ENCODE peak calls at places on chromosomes 4 and X, in six cellular contexts. One of them, this sample, is unnamed.

GRCh38 chrX:25191403-25191802 is 175.6 kb upstream of the ARX start:
- DNase-seq in GF-D8: no peak
- DNase-seq in NCI-H748 treated with DMSO at 0.1 percent for 48 hours: no peak
- DNase-seq in anterior cingulate cortex: no peak
- DNase-seq in lung microvascular endothelial cell: no peak
- DNase-seq in OCI-LY7: no peak
- DNase-seq in this sample: no peak

GRCh38 chrX:45872480-45872879 is 671.8 kb upstream of the DIPK2B start:
- DNase-seq in GF-D8: no peak
- DNase-seq in anterior cingulate cortex: no peak
- DNase-seq in OCI-LY7: no peak
- DNase-seq in lung microvascular endothelial cell: no peak
- DNase-seq in NCI-H748 treated with DMSO at 0.1 percent for 48 hours: no peak
- DNase-seq in this sample: no peak

GRCh38 chrX:154135458-154136229 is 8.4 kb upstream of the OPN1LW start:
- DNase-seq in OCI-LY7: peak
- DNase-seq in NCI-H748 treated with DMSO at 0.1 percent for 48 hours: no peak
- DNase-seq in GF-D8: no peak
- DNase-seq in anterior cingulate cortex: no peak
- DNase-seq in lung microvascular endothelial cell: no peak
- DNase-seq in this sample: no peak

GRCh38 chr4:3307060-3307459 is 14.2 kb downstream of the RGS12 start:
- DNase-seq in NCI-H748 treated with DMSO at 0.1 percent for 48 hours: no peak
- DNase-seq in GF-D8: no peak
- DNase-seq in OCI-LY7: no peak
- DNase-seq in lung microvascular endothelial cell: no peak
- DNase-seq in anterior cingulate cortex: no peak
- DNase-seq in this sample: no peak

GRCh38 chr4:123878976-123879375 is 482.4 kb downstream of the SPRY1 start:
- DNase-seq in GF-D8: no peak
- DNase-seq in NCI-H748 treated with DMSO at 0.1 percent for 48 hours: no peak
- DNase-seq in lung microvascular endothelial cell: no peak
- DNase-seq in anterior cingulate cortex: no peak
- DNase-seq in OCI-LY7: no peak
- DNase-seq in this sample: no peak

GRCh38 chr4:82905205-82905604 is 4.7 kb downstream of the THAP9 start:
- DNase-seq in lung microvascular endothelial cell: peak
- DNase-seq in OCI-LY7: no peak
- DNase-seq in GF-D8: no peak
- DNase-seq in NCI-H748 treated with DMSO at 0.1 percent for 48 hours: no peak
- DNase-seq in anterior cingulate cortex: no peak
- DNase-seq in this sample: no peak

GRCh38 chr4:85548116-85548515 is 73.2 kb downstream of the ARHGAP24 start:
- DNase-seq in lung microvascular endothelial cell: peak
- DNase-seq in OCI-LY7: peak
- DNase-seq in NCI-H748 treated with DMSO at 0.1 percent for 48 hours: no peak
- DNase-seq in anterior cingulate cortex: no peak
- DNase-seq in GF-D8: no peak
- DNase-seq in this sample: no peak

GRCh38 chr4:5706486-5707290 is 1.7 kb downstream of the EVC2 start:
- DNase-seq in lung microvascular endothelial cell: no peak
- DNase-seq in OCI-LY7: no peak
- DNase-seq in anterior cingulate cortex: no peak
- DNase-seq in NCI-H748 treated with DMSO at 0.1 percent for 48 hours: no peak
- DNase-seq in GF-D8: no peak
- DNase-seq in this sample: no peak

GRCh38 chrX:72100051-72100755 is 31.5 kb downstream of the RTL5 start:
- DNase-seq in GF-D8: no peak
- DNase-seq in lung microvascular endothelial cell: no peak
- DNase-seq in OCI-LY7: no peak
- DNase-seq in NCI-H748 treated with DMSO at 0.1 percent for 48 hours: no peak
- DNase-seq in anterior cingulate cortex: no peak
- DNase-seq in this sample: no peak

GRCh38 chr4:119659576-119659975 is 31.0 kb upstream of the PDE5A start:
- DNase-seq in GF-D8: no peak
- DNase-seq in NCI-H748 treated with DMSO at 0.1 percent for 48 hours: peak
- DNase-seq in anterior cingulate cortex: no peak
- DNase-seq in OCI-LY7: no peak
- DNase-seq in lung microvascular endothelial cell: no peak
- DNase-seq in this sample: no peak

GRCh38 chrX:65994519-65995501 is 45.1 kb downstream of the VSIG4 start:
- DNase-seq in GF-D8: no peak
- DNase-seq in OCI-LY7: no peak
- DNase-seq in lung microvascular endothelial cell: no peak
- DNase-seq in anterior cingulate cortex: no peak
- DNase-seq in NCI-H748 treated with DMSO at 0.1 percent for 48 hours: no peak
- DNase-seq in this sample: no peak